ENCODE peak calls at places on chromosomes 7 and 10, in ten cellular contexts. J is activated CD4-positive, alpha-beta T cell treated with anti-CD3 and anti-CD28 coated beads, Interleukin-2, amount 50 U/mL, for 4 hours; K is NCI-H774; L is right atrium auricular region; Q is activated naive CD8-positive, alpha-beta T cell treated with anti-CD3 and anti-CD28 coated beads, Interleukin-2, amount 50 U/mL, for 24 hours; S is fibroblast of the conjunctiva; V is LoVo; E is WTC11; M is mammary epithelial cell; F is GM10248. N is an unnamed sample.

GRCh38 chr10:100184426-100185219 is 1.2 kb downstream of the ERLIN1 start:
- DNase-seq in J (no peak), K (no peak), L (no peak), Q (no peak), S (no peak), V (peak; percentile 25), E (no peak), M (peak; percentile 8), F (peak; percentile 27), N (no peak)

GRCh38 chr10:65394898-65395297 is 1530.9 kb upstream of the LRRTM3 start:
- DNase-seq in J (no peak), K (no peak), L (no peak), Q (no peak), S (no peak), V (peak; percentile 11), E (no peak), M (peak; percentile 80), F (no peak), N (no peak)

GRCh38 chr10:21526952-21527633 is 1.6 kb upstream of the SKIDA1 start:
- DNase-seq in J (peak; percentile 12), K (peak; percentile 56), L (peak; percentile 67), Q (peak; percentile 57), S (no peak), V (peak; percentile 59), E (peak; percentile 78), M (peak; percentile 62), F (peak; percentile 55), N (peak; percentile 52)

GRCh38 chr7:47337531-47337930 is 244.4 kb downstream of the TNS3 start:
- DNase-seq in J (no peak), K (no peak), L (no peak), Q (no peak), S (no peak), V (no peak), E (peak; percentile 27), M (no peak), F (peak; percentile 43), N (no peak)

GRCh38 chr10:43362191-43362839 is 9.1 kb upstream of the FXYD4 start:
- DNase-seq in J (peak; percentile 98), K (peak; percentile 94), L (peak; percentile 94), Q (peak; percentile 98), S (peak; percentile 75), V (peak; percentile 99), E (peak; percentile 96), M (peak; percentile 81), F (peak; percentile 98), N (peak; percentile 86)

GRCh38 chr10:13851906-13852305 is 265.1 kb downstream of the PRPF18 start:
- DNase-seq in J (no peak), K (no peak), L (no peak), Q (no peak), S (no peak), V (no peak), E (no peak), M (no peak), F (no peak), N (no peak)

GRCh38 chr10:94172332-94172731 is 178.6 kb downstream of the PLCE1 start:
- DNase-seq in J (no peak), K (no peak), L (no peak), Q (no peak), S (no peak), V (no peak), E (no peak), M (peak; percentile 38), F (no peak), N (no peak)

GRCh38 chr10:84341538-84341856 is 13.1 kb downstream of the CCSER2 start:
- DNase-seq in J (no peak), K (no peak), L (no peak), Q (peak; percentile 25), S (no peak), V (no peak), E (peak; percentile 32), M (no peak), F (no peak), N (no peak)

GRCh38 chr7:102292813-102293798 is 6.4 kb downstream of the SH2B2 start:
- DNase-seq in J (no peak), K (no peak), L (no peak), Q (no peak), S (no peak), V (no peak), E (peak; percentile 38), M (no peak), F (no peak), N (no peak)

GRCh38 chr10:114499630-114500190 is 95.4 kb upstream of the AFAP1L2 start:
- DNase-seq in J (peak; percentile 63), K (peak; percentile 10), L (no peak), Q (peak; percentile 81), S (no peak), V (peak; percentile 75), E (no peak), M (peak; percentile 97), F (peak; percentile 24), N (peak; percentile 37)

GRCh38 chr7:70028620-70029019 is 430.3 kb downstream of the AUTS2 start:
- DNase-seq in J (no peak), K (no peak), L (no peak), Q (no peak), S (no peak), V (no peak), E (no peak), M (no peak), F (no peak), N (no peak)

GRCh38 chr7:5429857-5430611 is 6.4 kb upstream of the TNRC18 start:
- DNase-seq in J (no peak), K (no peak), L (no peak), Q (no peak), S (no peak), V (peak; percentile 88), E (no peak), M (peak; percentile 83), F (no peak), N (no peak)

GRCh38 chr10:14699482-14699881 is 75.2 kb downstream of the FAM107B start:
- DNase-seq in J (no peak), K (no peak), L (no peak), Q (no peak), S (no peak), V (no peak), E (no peak), M (no peak), F (no peak), N (no peak)

GRCh38 chr7:43954524-43955228 is 28.4 kb downstream of the UBE2D4 start:
- DNase-seq in J (no peak), K (no peak), L (no peak), Q (peak; percentile 16), S (peak; percentile 32), V (peak; percentile 32), E (peak; percentile 45), M (peak; percentile 66), F (peak; percentile 55), N (no peak)

GRCh38 chr7:17054206-17054605 is 172.4 kb upstream of the AGR3 start:
- DNase-seq in J (no peak), K (no peak), L (no peak), Q (no peak), S (no peak), V (no peak), E (no peak), M (peak; percentile 18), F (no peak), N (no peak)

GRCh38 chr10:61899997-61900828 is 1.3 kb upstream of the ARID5B start:
- DNase-seq in J (peak; percentile 41), K (peak; percentile 76), L (no peak), Q (peak; percentile 63), S (peak; percentile 70), V (peak; percentile 51), E (peak; percentile 27), M (peak; percentile 83), F (peak; percentile 50), N (peak; percentile 52)

N was measured in activated B cell treated with CpG ODN at 0.5 μM for 24 hours.